ENCODE peak calls at places on chromosomes 6 and 20, in four cellular contexts. One of them, this sample, is unnamed.

GRCh38 chr6:33610057-33610456 is 11.1 kb upstream of the ITPR3 start:
- DNase-seq in IMR-90: no peak
- DNase-seq in nucleus accumbens: no peak
- DNase-seq in stimulated activated CD8-positive, alpha-beta memory T cell treated with anti-CD3 and anti-CD28 coated beads, Interleukin-7, amount 100 ng/mL, for 1 hour: no peak
- DNase-seq in this sample: no peak

GRCh38 chr6:56827908-56828649 is 126.8 kb upstream of the BEND6 start:
- DNase-seq in IMR-90: peak; percentile 50
- DNase-seq in nucleus accumbens: no peak
- DNase-seq in stimulated activated CD8-positive, alpha-beta memory T cell treated with anti-CD3 and anti-CD28 coated beads, Interleukin-7, amount 100 ng/mL, for 1 hour: no peak
- DNase-seq in this sample: peak; percentile 62

GRCh38 chr6:117976030-117976651 is 69.1 kb downstream of the SLC35F1 start:
- DNase-seq in nucleus accumbens: no peak
- DNase-seq in stimulated activated CD8-positive, alpha-beta memory T cell treated with anti-CD3 and anti-CD28 coated beads, Interleukin-7, amount 100 ng/mL, for 1 hour: no peak
- DNase-seq in IMR-90: peak; percentile 44
- DNase-seq in this sample: peak; percentile 42

GRCh38 chr6:28589952-28590340 is 64.3 kb downstream of the GPX5 start:
- DNase-seq in nucleus accumbens: no peak
- DNase-seq in IMR-90: no peak
- DNase-seq in stimulated activated CD8-positive, alpha-beta memory T cell treated with anti-CD3 and anti-CD28 coated beads, Interleukin-7, amount 100 ng/mL, for 1 hour: no peak
- DNase-seq in this sample: no peak

GRCh38 chr6:25927177-25927576 is 3.3 kb downstream of the SLC17A2 start:
- DNase-seq in nucleus accumbens: no peak
- DNase-seq in IMR-90: no peak
- DNase-seq in stimulated activated CD8-positive, alpha-beta memory T cell treated with anti-CD3 and anti-CD28 coated beads, Interleukin-7, amount 100 ng/mL, for 1 hour: no peak
- DNase-seq in this sample: no peak

GRCh38 chr20:48181536-48181935 is 396.3 kb upstream of the SULF2 start:
- DNase-seq in nucleus accumbens: no peak
- DNase-seq in IMR-90: no peak
- DNase-seq in stimulated activated CD8-positive, alpha-beta memory T cell treated with anti-CD3 and anti-CD28 coated beads, Interleukin-7, amount 100 ng/mL, for 1 hour: no peak
- DNase-seq in this sample: no peak

GRCh38 chr6:137487947-137488735 is 6.1 kb downstream of the OLIG3 start:
- DNase-seq in stimulated activated CD8-positive, alpha-beta memory T cell treated with anti-CD3 and anti-CD28 coated beads, Interleukin-7, amount 100 ng/mL, for 1 hour: no peak
- DNase-seq in IMR-90: no peak
- DNase-seq in nucleus accumbens: no peak
- DNase-seq in this sample: no peak

GRCh38 chr6:32945106-32945761 is 4.4 kb upstream of the HLA-DMB start:
- DNase-seq in IMR-90: peak; percentile 86
- DNase-seq in stimulated activated CD8-positive, alpha-beta memory T cell treated with anti-CD3 and anti-CD28 coated beads, Interleukin-7, amount 100 ng/mL, for 1 hour: no peak
- DNase-seq in nucleus accumbens: no peak
- DNase-seq in this sample: peak; percentile 49

GRCh38 chr6:112911949-112912348 is 564.8 kb downstream of the RFPL4B start:
- DNase-seq in stimulated activated CD8-positive, alpha-beta memory T cell treated with anti-CD3 and anti-CD28 coated beads, Interleukin-7, amount 100 ng/mL, for 1 hour: no peak
- DNase-seq in IMR-90: no peak
- DNase-seq in nucleus accumbens: no peak
- DNase-seq in this sample: no peak

GRCh38 chr6:53302678-53303360 is 45.9 kb downstream of the ELOVL5 start:
- DNase-seq in stimulated activated CD8-positive, alpha-beta memory T cell treated with anti-CD3 and anti-CD28 coated beads, Interleukin-7, amount 100 ng/mL, for 1 hour: no peak
- DNase-seq in nucleus accumbens: no peak
- DNase-seq in IMR-90: peak; percentile 82
- DNase-seq in this sample: peak; percentile 88

GRCh38 chr6:138086573-138087196 is 20.5 kb downstream of the PERP start:
- DNase-seq in nucleus accumbens: no peak
- DNase-seq in IMR-90: peak; percentile 83
- DNase-seq in stimulated activated CD8-positive, alpha-beta memory T cell treated with anti-CD3 and anti-CD28 coated beads, Interleukin-7, amount 100 ng/mL, for 1 hour: no peak
- DNase-seq in this sample: peak; percentile 86

GRCh38 chr20:8353512-8353911 is 221.4 kb downstream of the PLCB1 start:
- DNase-seq in stimulated activated CD8-positive, alpha-beta memory T cell treated with anti-CD3 and anti-CD28 coated beads, Interleukin-7, amount 100 ng/mL, for 1 hour: no peak
- DNase-seq in IMR-90: no peak
- DNase-seq in nucleus accumbens: no peak
- DNase-seq in this sample: no peak

GRCh38 chr6:34633256-34633655 is 63.3 kb downstream of the ILRUN start:
- DNase-seq in nucleus accumbens: no peak
- DNase-seq in stimulated activated CD8-positive, alpha-beta memory T cell treated with anti-CD3 and anti-CD28 coated beads, Interleukin-7, amount 100 ng/mL, for 1 hour: no peak
- DNase-seq in IMR-90: no peak
- DNase-seq in this sample: no peak

GRCh38 chr6:45972795-45973503 is 42.7 kb downstream of the CLIC5 start:
- DNase-seq in stimulated activated CD8-positive, alpha-beta memory T cell treated with anti-CD3 and anti-CD28 coated beads, Interleukin-7, amount 100 ng/mL, for 1 hour: no peak
- DNase-seq in nucleus accumbens: no peak
- DNase-seq in IMR-90: no peak
- DNase-seq in this sample: no peak

GRCh38 chr6:34392497-34393190 is at the start of gene NUDT3:
- DNase-seq in nucleus accumbens: peak; percentile 92
- DNase-seq in IMR-90: peak; percentile 93
- DNase-seq in stimulated activated CD8-positive, alpha-beta memory T cell treated with anti-CD3 and anti-CD28 coated beads, Interleukin-7, amount 100 ng/mL, for 1 hour: peak; percentile 91
- DNase-seq in this sample: peak; percentile 93

GRCh38 chr6:2850480-2851150 is 9.0 kb upstream of the SERPINB1 start:
- DNase-seq in IMR-90: peak; percentile 58
- DNase-seq in nucleus accumbens: no peak
- DNase-seq in stimulated activated CD8-positive, alpha-beta memory T cell treated with anti-CD3 and anti-CD28 coated beads, Interleukin-7, amount 100 ng/mL, for 1 hour: no peak
- DNase-seq in this sample: peak; percentile 66

GRCh38 chr6:14873132-14873531 is 372.7 kb upstream of the JARID2 start:
- DNase-seq in stimulated activated CD8-positive, alpha-beta memory T cell treated with anti-CD3 and anti-CD28 coated beads, Interleukin-7, amount 100 ng/mL, for 1 hour: no peak
- DNase-seq in nucleus accumbens: no peak
- DNase-seq in IMR-90: no peak
- DNase-seq in this sample: no peak

GRCh38 chr6:15872252-15873103 is 209.7 kb upstream of the DTNBP1 start:
- DNase-seq in IMR-90: no peak
- DNase-seq in stimulated activated CD8-positive, alpha-beta memory T cell treated with anti-CD3 and anti-CD28 coated beads, Interleukin-7, amount 100 ng/mL, for 1 hour: no peak
- DNase-seq in nucleus accumbens: no peak
- DNase-seq in this sample: peak; percentile 57